ENCODE peak calls at places on chromosomes 16 and 17, in six cellular contexts. W is tibial artery; R is prostate gland; Y is CD8-positive, alpha-beta T cell; T is heart left ventricle; H is WTC11. U is an unnamed sample.

GRCh38 chr17:70070297-70071027 is 4.6 kb upstream of the KCNJ16 start:
- DNase-seq in W (no peak), R (no peak), Y (no peak), T (no peak), H (no peak), U (no peak)

GRCh38 chr17:49859991-49860953 is 12.4 kb upstream of the TAC4 start:
- DNase-seq in W (no peak), R (no peak), Y (no peak), T (no peak), H (peak; percentile 49), U (peak; percentile 31)

GRCh38 chr17:64007838-64008282 is 9.7 kb downstream of the PRR29 start:
- DNase-seq in W (no peak), R (no peak), Y (no peak), T (no peak), H (no peak), U (no peak)

GRCh38 chr16:2325181-2325580 is 15.3 kb downstream of the ABCA3 start:
- DNase-seq in W (no peak), R (no peak), Y (no peak), T (no peak), H (no peak), U (no peak)

GRCh38 chr16:57720142-57720575 is 15.4 kb upstream of the KATNB1 start:
- DNase-seq in W (no peak), R (peak; percentile 51), Y (no peak), T (peak; percentile 47), H (peak; percentile 56), U (peak; percentile 75)

GRCh38 chr16:4419402-4419801 is 3.0 kb upstream of the CORO7 start:
- DNase-seq in W (no peak), R (no peak), Y (no peak), T (no peak), H (no peak), U (no peak)

GRCh38 chr16:11833951-11834695 is 17.2 kb downstream of the RSL1D1 start:
- DNase-seq in W (no peak), R (no peak), Y (no peak), T (no peak), H (no peak), U (no peak)

GRCh38 chr17:68054296-68054900 is 18.9 kb downstream of the KPNA2 start:
- DNase-seq in W (no peak), R (no peak), Y (no peak), T (peak; percentile 35), H (no peak), U (no peak)

GRCh38 chr16:48126801-48127644 is 28.8 kb downstream of the ABCC12 start:
- DNase-seq in W (no peak), R (peak; percentile 15), Y (no peak), T (no peak), H (no peak), U (no peak)

DNA sequence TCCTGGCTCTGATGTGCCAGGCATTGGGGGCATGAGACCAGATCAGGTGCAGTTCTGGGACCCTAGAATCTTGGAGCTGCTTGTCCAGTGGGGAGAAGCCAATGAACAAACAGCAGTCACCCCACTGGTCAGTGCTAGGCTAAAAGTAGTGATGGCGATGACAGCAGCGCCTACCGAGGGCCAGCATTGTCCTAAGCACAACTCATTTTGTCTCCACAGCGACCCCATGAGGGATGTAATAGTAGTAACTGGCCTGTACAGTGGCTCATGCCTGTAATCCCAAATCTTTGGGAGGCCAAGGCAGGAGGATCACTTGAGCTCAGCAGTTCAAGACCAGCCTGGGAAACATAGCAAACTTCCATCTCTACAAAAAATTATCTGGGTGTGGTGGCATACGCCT is 6.2 kb downstream of the SMCR8 start:
- DNase-seq in W (no peak), R (no peak), Y (no peak), T (no peak), H (peak; percentile 38), U (no peak)
- TF ChIP-seq CTCF in W (peak; percentile 9), R (no peak), Y (no peak), T (no peak), H (peak; percentile 23), U (no peak)

DNA sequence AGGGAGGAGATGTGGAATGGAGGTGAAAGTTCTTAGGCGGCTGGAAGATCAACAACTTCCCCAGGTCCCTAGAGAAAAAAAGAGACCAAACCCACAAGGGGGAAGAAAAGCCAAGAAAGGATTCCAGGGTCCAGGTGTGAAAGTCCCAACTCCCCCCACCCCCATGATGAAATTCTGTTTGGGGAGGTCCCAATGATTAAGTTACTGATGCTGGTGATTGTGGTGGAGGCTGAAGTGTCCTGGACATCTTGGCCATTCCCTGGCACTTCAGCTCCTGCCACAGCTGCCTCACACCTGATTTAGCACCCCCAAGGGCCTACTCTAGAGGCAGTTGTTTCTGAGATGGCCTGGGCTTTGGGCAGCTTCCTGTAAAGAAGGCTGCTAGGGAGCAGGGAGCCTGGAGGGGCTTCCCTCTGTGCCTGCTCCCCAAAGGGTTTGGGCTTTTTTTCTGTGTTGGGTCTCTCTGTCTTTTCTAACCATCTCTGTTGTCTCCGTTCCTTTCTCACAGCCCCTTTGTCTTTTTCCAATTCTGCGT is 13.1 kb downstream of the HOXB4 start:
- DNase-seq in W (no peak), R (no peak), Y (no peak), T (no peak), H (no peak), U (peak; percentile 14)
- TF ChIP-seq CTCF in W (no peak), R (no peak), Y (no peak), T (no peak), H (no peak), U (no peak)

DNA sequence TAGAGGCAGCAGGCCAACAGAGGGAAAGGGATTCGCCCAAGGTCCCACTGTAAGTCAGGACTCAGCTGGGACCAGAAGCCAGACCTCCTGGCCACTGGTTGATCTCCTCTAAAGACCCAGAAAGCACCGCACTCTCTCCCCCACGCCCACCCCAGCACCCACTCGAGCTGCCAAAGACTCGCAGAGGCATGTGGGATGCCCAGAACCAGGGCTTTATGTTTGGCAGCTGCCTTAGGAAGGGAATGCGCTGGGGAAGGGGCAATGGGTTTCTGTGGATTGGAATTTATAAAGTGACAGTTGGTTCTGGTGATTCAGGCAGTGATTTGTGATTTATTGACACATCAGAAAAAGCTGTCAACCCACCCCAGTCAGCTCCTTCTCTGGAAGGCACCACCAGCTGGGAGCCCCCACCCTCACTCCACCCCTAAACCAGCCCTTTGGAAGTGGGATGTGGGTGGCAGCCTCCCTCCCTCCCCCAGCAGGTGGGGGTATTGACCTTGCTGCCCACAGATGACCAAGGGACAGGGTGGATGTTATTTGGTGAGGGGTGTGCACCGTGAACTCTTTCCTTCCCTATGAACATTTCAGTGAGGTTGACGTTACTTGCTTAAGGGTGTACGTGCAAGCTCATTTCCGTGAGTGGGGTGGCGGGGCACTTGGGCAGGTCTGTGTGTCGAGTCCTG is 76.6 kb upstream of the DNAJA2 start:
- DNase-seq in W (no peak), R (no peak), Y (no peak), T (no peak), H (no peak), U (no peak)
- TF ChIP-seq CTCF in W (no peak), R (no peak), Y (no peak), T (no peak), H (no peak), U (no peak)

GRCh38 chr16:67302076-67302475 is 22.7 kb downstream of the PLEKHG4 start:
- DNase-seq in W (no peak), R (no peak), Y (no peak), T (no peak), H (no peak), U (no peak)

GRCh38 chr16:67304006-67304405 is 22.5 kb downstream of the KCTD19 start:
- DNase-seq in W (no peak), R (no peak), Y (no peak), T (no peak), H (no peak), U (no peak)

GRCh38 chr16:67302882-67303434 is 23.6 kb downstream of the KCTD19 start:
- DNase-seq in W (no peak), R (no peak), Y (no peak), T (no peak), H (no peak), U (no peak)

GRCh38 chr16:67301080-67301757 is 21.9 kb downstream of the PLEKHG4 start:
- DNase-seq in W (peak; percentile 75), R (peak; percentile 39), Y (no peak), T (peak; percentile 46), H (no peak), U (peak; percentile 33)

DNA sequence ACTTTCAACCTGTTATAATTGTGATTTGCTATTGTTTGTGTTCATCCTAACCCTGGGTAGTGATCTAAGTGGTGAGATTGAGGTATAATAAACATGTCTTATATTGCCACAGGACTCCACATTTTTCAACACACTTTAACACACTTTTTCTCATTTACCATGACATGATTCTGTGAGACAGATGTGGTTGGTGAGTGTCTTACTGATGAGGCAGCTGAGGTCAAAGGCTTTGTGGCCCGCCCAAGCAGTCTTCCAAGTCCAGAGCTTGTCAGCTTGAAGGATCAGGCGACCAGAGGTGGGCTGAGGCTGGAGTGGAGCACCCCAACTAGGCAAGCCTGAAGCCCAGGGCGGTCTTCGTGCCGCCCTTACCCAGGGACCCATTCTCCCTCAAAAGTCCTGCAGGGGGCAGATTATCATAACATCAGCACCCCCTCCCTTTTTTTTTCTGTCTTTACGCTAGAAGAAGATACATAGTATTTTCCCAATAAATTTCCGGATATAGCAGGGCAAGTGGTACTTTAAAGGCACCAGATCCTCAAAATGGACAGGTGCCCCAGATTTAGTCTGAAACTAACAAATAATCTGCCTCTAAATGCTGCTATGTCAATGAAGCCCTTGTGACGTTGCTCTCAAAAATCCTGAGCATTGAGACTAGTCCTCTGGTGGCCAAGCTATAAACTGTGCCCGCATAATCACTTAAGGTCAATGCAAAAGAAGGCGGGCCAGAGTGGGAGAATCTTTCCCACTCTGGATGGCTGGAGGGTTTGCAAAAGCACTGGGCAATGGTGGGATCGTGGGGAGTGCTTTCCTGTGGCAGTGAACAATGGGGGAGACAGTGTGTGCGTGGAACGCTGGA is 21.1 kb downstream of the KCTD19 start:
- DNase-seq in W (no peak), R (no peak), Y (no peak), T (no peak), H (no peak), U (no peak)
- TF ChIP-seq CTCF in W (no peak), R (no peak), Y (no peak), T (no peak), H (no peak), U (no peak)

DNA sequence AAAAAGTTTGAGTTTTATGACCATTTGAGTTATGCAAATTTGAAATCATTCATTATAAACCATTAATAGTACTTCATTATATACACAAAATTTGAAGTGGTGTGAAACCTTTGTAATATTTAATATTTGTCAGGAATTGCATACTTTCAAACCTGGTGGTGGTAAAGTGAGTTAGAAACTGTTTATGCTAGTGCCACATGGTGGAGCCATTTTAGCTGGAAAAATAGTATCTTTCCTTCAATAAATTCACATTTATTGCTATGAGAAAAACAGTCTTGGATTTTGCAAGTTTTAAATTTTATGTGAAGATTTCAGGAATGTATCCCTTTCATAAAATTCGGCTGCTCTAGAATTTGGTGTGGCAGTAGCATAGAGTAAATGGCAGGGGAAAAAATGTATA is 7.3 kb upstream of the BLMH start:
- DNase-seq in W (no peak), R (no peak), Y (no peak), T (no peak), H (no peak), U (no peak)
- TF ChIP-seq CTCF in W (no peak), R (no peak), Y (no peak), T (no peak), H (no peak), U (no peak)

U was measured in mucosa of descending colon.